ENCODE peak calls at places on chromosomes 2 and 18, in four cellular contexts. I, R, W and Z are unnamed samples.

GRCh38 chr2:47086054-47086471 is 69.0 kb downstream of the STPG4 start:
- DNase-seq in I (no peak), R (peak), W (no peak), Z (no peak)

GRCh38 chr2:24454258-24454657 is 36.8 kb upstream of the NCOA1 start:
- DNase-seq in I (peak), R (no peak), W (no peak), Z (peak)

GRCh38 chr2:237540823-237541222 is 25.6 kb upstream of the PRLH start:
- DNase-seq in I (peak), R (no peak), W (peak), Z (peak)

GRCh38 chr2:128412181-128412871 is 93.7 kb upstream of the HS6ST1 start:
- DNase-seq in I (no peak), R (no peak), W (peak), Z (no peak)

GRCh38 chr2:122530812-122531211 is 775.4 kb downstream of the TSN start:
- DNase-seq in I (no peak), R (peak), W (no peak), Z (no peak)

GRCh38 chr18:24273596-24273995 is 124.0 kb downstream of the OSBPL1A start:
- DNase-seq in I (no peak), R (no peak), W (no peak), Z (no peak)

GRCh38 chr2:226466589-226466988 is 333.0 kb downstream of the IRS1 start:
- DNase-seq in I (no peak), R (no peak), W (no peak), Z (no peak)

GRCh38 chr2:62181836-62182235 is 14.1 kb upstream of the B3GNT2 start:
- DNase-seq in I (no peak), R (no peak), W (no peak), Z (no peak)

GRCh38 chr2:201883970-201884369 is 77.6 kb downstream of the CDK15 start:
- DNase-seq in I (no peak), R (no peak), W (no peak), Z (no peak)

GRCh38 chr2:53782681-53783080 is 4.1 kb downstream of the ASB3 start:
- DNase-seq in I (no peak), R (no peak), W (no peak), Z (no peak)

GRCh38 chr2:231452799-231453508 is 11.3 kb downstream of the NCL start:
- DNase-seq in I (peak), R (peak), W (no peak), Z (no peak)

GRCh38 chr2:96249654-96250053 is 16.1 kb downstream of the TMEM127 start:
- DNase-seq in I (peak), R (no peak), W (no peak), Z (peak)

GRCh38 chr2:12587729-12588522 is 128.8 kb upstream of the TRIB2 start:
- DNase-seq in I (peak), R (no peak), W (peak), Z (peak)

GRCh38 chr2:144708641-144709040 is 188.7 kb upstream of the ZEB2 start:
- DNase-seq in I (no peak), R (no peak), W (no peak), Z (no peak)

GRCh38 chr2:153405196-153405595 is 73.4 kb downstream of the RPRM start:
- DNase-seq in I (no peak), R (no peak), W (no peak), Z (no peak)